ENCODE peak calls at places on chromosomes 4 and X, in four cellular contexts. U, T, M and O are unnamed samples.

GRCh38 chr4:7055111-7055989 is 12.2 kb downstream of the TADA2B start:
- DNase-seq in U (no peak), M (peak; percentile 63), T (no peak), O (no peak)

GRCh38 chr4:95838192-95838591 is 1.7 kb upstream of the PDHA2 start:
- DNase-seq in M (no peak), T (no peak), U (no peak), O (no peak)

GRCh38 chr4:68272860-68273259 is 27.4 kb upstream of the TMPRSS11B start:
- DNase-seq in T (no peak), U (no peak), M (peak; percentile 15), O (no peak)

GRCh38 chr4:177442623-177443155 is 452 bp upstream of the AGA start:
- DNase-seq in U (no peak), M (peak; percentile 19), T (no peak), O (no peak)

GRCh38 chrX:10106801-10107200 is 50.0 kb upstream of the CLCN4 start:
- DNase-seq in M (no peak), T (no peak), U (no peak), O (no peak)

GRCh38 chr4:155703486-155704227 is 37.0 kb downstream of the GUCY1A1 start:
- DNase-seq in U (no peak), T (no peak), M (peak; percentile 52), O (no peak)

GRCh38 chr4:187017156-187017555 is 293.5 kb upstream of the FAT1 start:
- DNase-seq in U (no peak), M (no peak), T (no peak), O (no peak)

GRCh38 chr4:108397850-108398249 is 222.5 kb upstream of the RPL34 start:
- DNase-seq in T (no peak), U (no peak), M (no peak), O (no peak)

GRCh38 chr4:3375688-3376087 is 66.1 kb upstream of the HGFAC start:
- DNase-seq in M (peak; percentile 89), U (peak; percentile 57), T (no peak), O (no peak)

GRCh38 chr4:87121332-87122065 is 98.9 kb downstream of the KLHL8 start:
- DNase-seq in M (peak; percentile 29), T (no peak), U (no peak), O (no peak)

GRCh38 chr4:109009909-109010308 is 247.1 kb upstream of the ETNPPL start:
- DNase-seq in U (no peak), M (peak; percentile 81), T (no peak), O (no peak)

GRCh38 chr4:183906486-183906735 is 1.3 kb downstream of the STOX2 start:
- DNase-seq in U (no peak), T (no peak), M (no peak), O (no peak)

GRCh38 chrX:3788494-3789233 is 75.2 kb upstream of the PRKX start:
- DNase-seq in M (no peak), U (no peak), T (no peak), O (no peak)

GRCh38 chrX:139932077-139932900 is 564 bp downstream of the ATP11C start:
- DNase-seq in U (no peak), T (no peak), M (peak; percentile 67), O (peak; percentile 43)

GRCh38 chr4:85952982-85953650 is 406.7 kb downstream of the MAPK10 start:
- DNase-seq in U (no peak), M (no peak), T (peak; percentile 35), O (no peak)

GRCh38 chr4:168840988-168841681 is 168.9 kb downstream of the CBR4 start:
- DNase-seq in T (no peak), U (no peak), M (no peak), O (no peak)

GRCh38 chr4:15375707-15376106 is 52.1 kb upstream of the C1QTNF7 start:
- DNase-seq in T (no peak), U (no peak), M (peak; percentile 33), O (no peak)

GRCh38 chr4:108116423-108117168 is 52.1 kb downstream of the LEF1 start:
- DNase-seq in M (no peak), U (no peak), T (no peak), O (no peak)

GRCh38 chrX:17803449-17803848 is 57.6 kb downstream of the RAI2 start:
- DNase-seq in T (no peak), U (no peak), M (no peak), O (no peak)

GRCh38 chr4:183722738-183723560 is 63.9 kb downstream of the TRAPPC11 start:
- DNase-seq in T (peak; percentile 58), U (no peak), M (peak; percentile 58), O (peak; percentile 87)

GRCh38 chr4:163816494-163816893 is 322.0 kb downstream of the TMA16 start:
- DNase-seq in M (no peak), T (no peak), U (no peak), O (no peak)

GRCh38 chrX:131577999-131578734 is 34.3 kb downstream of the OR13H1 start:
- DNase-seq in U (no peak), T (no peak), M (no peak), O (no peak)

GRCh38 chr4:56129431-56129861 is 180.7 kb downstream of the CEP135 start:
- DNase-seq in U (no peak), T (no peak), M (no peak), O (peak; percentile 78)

GRCh38 chr4:186158021-186158859 is 33.1 kb upstream of the CYP4V2 start:
- DNase-seq in T (no peak), M (no peak), U (no peak), O (no peak)

GRCh38 chrX:129754266-129755024 is 15.7 kb downstream of the XPNPEP2 start:
- DNase-seq in T (no peak), U (no peak), M (no peak), O (no peak)

GRCh38 chrX:989959-990510 is 222.4 kb downstream of the CRLF2 start:
- DNase-seq in U (peak; percentile 94), M (peak; percentile 97), T (no peak), O (no peak)

GRCh38 chrX:17160971-17161370 is 214.0 kb upstream of the NHS start:
- DNase-seq in M (peak; percentile 7), U (no peak), T (peak; percentile 38), O (no peak)

GRCh38 chr4:156888762-156889161 is 82.8 kb downstream of the PDGFC start:
- DNase-seq in T (no peak), M (peak; percentile 71), U (no peak), O (no peak)

GRCh38 chrX:4994855-4995254 is 1233.8 kb downstream of the NLGN4X start:
- DNase-seq in U (no peak), T (no peak), M (no peak), O (no peak)

GRCh38 chr4:165324203-165324917 is 3.1 kb upstream of the MSMO1 start:
- DNase-seq in M (no peak), U (no peak), T (no peak), O (no peak)

GRCh38 chr4:7759221-7759620 is 180.4 kb downstream of the AFAP1 start:
- DNase-seq in T (no peak), U (no peak), M (no peak), O (no peak)

GRCh38 chr4:143482753-143483362 is 30.6 kb upstream of the SMARCA5 start:
- DNase-seq in U (no peak), T (peak; percentile 40), M (peak; percentile 73), O (peak; percentile 24)

GRCh38 chrX:68417651-68418050 is 15.6 kb downstream of the OPHN1 start:
- DNase-seq in M (no peak), T (peak; percentile 71), U (no peak), O (peak; percentile 4)

GRCh38 chr4:24778427-24779225 is 16.7 kb upstream of the SOD3 start:
- DNase-seq in T (no peak), M (peak; percentile 97), U (peak; percentile 75), O (no peak)

GRCh38 chr4:27811928-27812327 is 951.3 kb downstream of the STIM2 start:
- DNase-seq in T (no peak), U (no peak), M (no peak), O (no peak)
- TF ChIP-seq CTCF in T (no peak), U (no peak), M (no peak), O (no peak)

GRCh38 chr4:151045907-151046306 is 30.8 kb upstream of the LRBA start:
- DNase-seq in T (no peak), U (no peak), M (no peak), O (peak; percentile 18)
- TF ChIP-seq CTCF in T (peak; percentile 23), U (no peak), M (no peak), O (no peak)

DNA sequence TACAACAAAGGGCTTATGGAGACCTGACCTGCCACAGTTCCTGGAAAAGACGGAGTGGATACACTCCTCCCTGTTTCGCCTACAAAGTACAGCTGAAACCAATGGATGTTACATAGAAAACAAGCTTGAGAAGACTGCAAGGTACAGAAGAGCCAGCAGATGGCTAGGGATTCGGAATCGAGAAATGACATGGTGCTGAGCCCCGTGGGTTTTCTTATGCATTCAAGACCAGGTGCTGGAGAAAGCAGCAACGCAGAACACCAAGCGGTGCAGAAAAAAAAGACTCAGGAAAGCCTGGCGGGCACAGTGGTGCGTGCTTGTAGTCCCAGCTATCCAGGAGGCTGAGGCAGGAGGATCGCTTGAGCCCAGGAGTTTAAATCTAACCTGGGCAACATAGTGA is 13.8 kb downstream of the TIMM17B start:
- DNase-seq in U (no peak), T (no peak), M (no peak), O (no peak)
- TF ChIP-seq CTCF in U (no peak), T (no peak), M (no peak), O (no peak)

DNA sequence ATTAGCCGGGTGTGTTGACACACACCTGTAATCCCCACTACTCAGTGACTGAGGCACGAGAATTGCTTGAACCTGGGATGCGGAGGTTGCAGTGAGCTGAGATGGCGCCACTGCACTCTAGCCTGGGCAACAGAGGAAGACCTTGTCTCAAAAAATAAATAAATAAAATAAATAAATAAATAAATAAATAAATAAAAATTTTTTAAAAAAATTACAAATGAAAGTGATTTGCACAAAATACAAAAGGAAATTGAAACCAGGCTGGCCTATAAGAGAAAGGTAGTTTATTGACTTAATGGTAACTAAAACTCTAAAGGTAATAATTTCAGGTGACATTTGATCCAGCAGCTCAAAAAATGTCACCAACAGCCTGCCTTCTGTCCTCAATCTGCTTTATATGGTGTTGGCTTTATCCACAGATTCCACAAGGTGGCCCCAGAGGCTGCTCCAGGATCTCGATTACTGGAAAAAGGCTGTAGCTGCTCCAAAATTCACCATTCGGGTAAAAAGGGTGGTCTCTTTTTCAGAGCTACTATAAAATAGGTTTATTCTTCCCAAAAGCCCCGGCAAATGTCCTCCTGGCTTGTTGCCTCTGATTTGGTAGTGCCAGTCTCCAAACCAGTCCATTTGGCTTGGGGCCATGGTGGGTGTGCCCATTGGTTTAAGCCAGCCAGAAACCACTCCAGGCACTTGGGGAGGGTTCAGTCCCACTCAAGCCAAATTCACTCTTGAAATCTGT is 61.4 kb upstream of the TRIM2 start:
- DNase-seq in T (peak; percentile 52), U (peak; percentile 71), M (peak; percentile 85), O (peak; percentile 75)
- TF ChIP-seq CTCF in T (peak; percentile 82), U (peak; percentile 69), M (peak; percentile 86), O (peak; percentile 62)

GRCh38 chrX:56786889-56787733 is 58.1 kb downstream of the NBDY start:
- DNase-seq in U (no peak), T (no peak), M (no peak), O (no peak)

GRCh38 chrX:56788229-56788628 is 59.2 kb downstream of the NBDY start:
- DNase-seq in U (no peak), M (no peak), T (no peak), O (no peak)

GRCh38 chrX:56787734-56788152 is 58.7 kb downstream of the NBDY start:
- DNase-seq in U (no peak), M (no peak), T (no peak), O (no peak)

GRCh38 chrX:56789518-56790070 is 60.6 kb downstream of the NBDY start:
- DNase-seq in M (no peak), T (no peak), U (no peak), O (no peak)

GRCh38 chrX:56788717-56789122 is 59.7 kb downstream of the NBDY start:
- DNase-seq in U (no peak), M (no peak), T (no peak), O (no peak)
- TF ChIP-seq CTCF in U (no peak), M (no peak), T (no peak), O (no peak)